ENCODE peak calls at places on chromosome 2, in five cellular contexts. One of them, this sample, is unnamed.

GRCh38 chr2:221502270-221502973 is 69.7 kb downstream of the EPHA4 start:
- DNase-seq in endodermal cell: no peak
- DNase-seq in psoas muscle: no peak
- DNase-seq in mammary epithelial cell: peak; percentile 70
- DNase-seq in tibial nerve: no peak
- DNase-seq in this sample: no peak

GRCh38 chr2:118774458-118775133 is 72.9 kb downstream of the EN1 start:
- DNase-seq in endodermal cell: peak; percentile 89
- DNase-seq in psoas muscle: peak; percentile 77
- DNase-seq in mammary epithelial cell: peak; percentile 59
- DNase-seq in tibial nerve: no peak
- DNase-seq in this sample: peak; percentile 84

GRCh38 chr2:146561996-146562395 is 1282.8 kb upstream of the ACVR2A start:
- DNase-seq in endodermal cell: no peak
- DNase-seq in psoas muscle: no peak
- DNase-seq in mammary epithelial cell: no peak
- DNase-seq in tibial nerve: no peak
- DNase-seq in this sample: no peak

GRCh38 chr2:234467289-234467688 is 29.6 kb downstream of the ARL4C start:
- DNase-seq in endodermal cell: no peak
- DNase-seq in psoas muscle: no peak
- DNase-seq in mammary epithelial cell: peak; percentile 82
- DNase-seq in tibial nerve: no peak
- DNase-seq in this sample: no peak

GRCh38 chr2:120910956-120911951 is 175.6 kb downstream of the GLI2 start:
- DNase-seq in endodermal cell: no peak
- DNase-seq in psoas muscle: no peak
- DNase-seq in mammary epithelial cell: no peak
- DNase-seq in tibial nerve: no peak
- DNase-seq in this sample: peak; percentile 49

GRCh38 chr2:177265834-177266817 is 1.6 kb upstream of the NFE2L2 start:
- DNase-seq in endodermal cell: no peak
- DNase-seq in psoas muscle: no peak
- DNase-seq in mammary epithelial cell: peak; percentile 60
- DNase-seq in tibial nerve: no peak
- DNase-seq in this sample: no peak

GRCh38 chr2:127560929-127561275 is 25.4 kb downstream of the MYO7B start:
- DNase-seq in endodermal cell: no peak
- DNase-seq in psoas muscle: no peak
- DNase-seq in mammary epithelial cell: no peak
- DNase-seq in tibial nerve: no peak
- DNase-seq in this sample: no peak

GRCh38 chr2:237791977-237792727 is 6.4 kb upstream of the RBM44 start:
- DNase-seq in endodermal cell: peak; percentile 80
- DNase-seq in psoas muscle: no peak
- DNase-seq in mammary epithelial cell: peak; percentile 29
- DNase-seq in tibial nerve: no peak
- DNase-seq in this sample: no peak

GRCh38 chr2:217790681-217791392 is 212.0 kb downstream of the TNS1 start:
- DNase-seq in endodermal cell: peak; percentile 24
- DNase-seq in psoas muscle: no peak
- DNase-seq in mammary epithelial cell: peak; percentile 49
- DNase-seq in tibial nerve: peak; percentile 5
- DNase-seq in this sample: no peak

GRCh38 chr2:217789736-217790181 is 213.0 kb downstream of the TNS1 start:
- DNase-seq in endodermal cell: no peak
- DNase-seq in psoas muscle: peak; percentile 61
- DNase-seq in mammary epithelial cell: no peak
- DNase-seq in tibial nerve: peak; percentile 9
- DNase-seq in this sample: no peak

GRCh38 chr2:217788669-217789002 is 214.2 kb downstream of the TNS1 start:
- DNase-seq in endodermal cell: peak; percentile 43
- DNase-seq in psoas muscle: no peak
- DNase-seq in mammary epithelial cell: no peak
- DNase-seq in tibial nerve: no peak
- DNase-seq in this sample: no peak

GRCh38 chr2:217790195-217790594 is 212.6 kb downstream of the TNS1 start:
- DNase-seq in endodermal cell: peak; percentile 51
- DNase-seq in psoas muscle: no peak
- DNase-seq in mammary epithelial cell: no peak
- DNase-seq in tibial nerve: peak; percentile 4
- DNase-seq in this sample: no peak

GRCh38 chr2:217789003-217789735 is 213.6 kb downstream of the TNS1 start:
- DNase-seq in endodermal cell: peak; percentile 96
- DNase-seq in psoas muscle: peak; percentile 91
- DNase-seq in mammary epithelial cell: peak; percentile 27
- DNase-seq in tibial nerve: peak; percentile 94
- DNase-seq in this sample: peak; percentile 95
- H3K4me3 ChIP-seq in endodermal cell: no peak overlapping the region
- H3K4me3 ChIP-seq in psoas muscle: peak overlapping the region; percentile 9
- H3K4me3 ChIP-seq in mammary epithelial cell: no peak overlapping the region
- H3K4me3 ChIP-seq in tibial nerve: peak overlapping the region; percentile 27
- H3K4me3 ChIP-seq in this sample: no peak overlapping the region

DNA sequence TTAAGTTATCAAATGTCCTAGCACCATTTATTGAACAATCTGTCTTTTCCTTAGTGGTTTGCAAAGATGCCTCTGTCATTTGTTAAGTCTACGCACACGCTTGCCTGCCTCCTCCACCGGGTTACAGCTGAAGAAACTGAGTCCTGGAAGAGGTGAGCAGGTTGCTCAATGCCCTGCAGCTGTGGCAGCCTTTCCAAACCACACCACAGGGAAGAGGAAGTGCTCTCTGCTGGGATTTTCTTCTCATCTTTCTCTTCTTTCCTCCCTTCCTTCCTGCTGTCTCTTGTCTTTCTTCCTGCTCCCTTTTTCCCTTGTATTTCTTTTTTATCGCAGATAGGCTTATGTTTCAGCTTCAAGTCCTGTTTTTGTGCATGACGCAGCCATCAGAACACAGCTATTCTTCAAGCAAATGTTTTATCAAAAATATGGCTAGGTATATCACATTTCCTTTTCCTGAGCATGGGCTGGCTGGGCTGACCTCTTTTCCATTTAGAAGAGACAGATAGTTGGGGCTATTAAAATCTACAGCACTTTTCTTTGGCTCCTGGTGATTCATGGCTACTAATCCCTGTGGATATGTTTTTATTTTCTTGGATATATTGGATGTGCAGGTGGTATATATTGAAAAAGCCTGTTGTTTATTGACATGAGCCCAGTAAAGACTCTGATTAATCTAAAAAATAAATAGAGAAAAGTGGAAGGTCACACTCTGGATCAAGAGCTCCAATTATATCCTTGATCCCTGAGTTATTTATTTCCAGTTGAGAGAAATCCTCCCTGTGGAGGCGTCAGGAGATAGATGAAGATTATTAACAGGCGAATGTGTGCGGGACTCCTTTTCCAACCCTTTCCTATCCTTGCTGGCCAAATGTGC is 214.6 kb downstream of the TSN start:
- DNase-seq in endodermal cell: no peak
- DNase-seq in psoas muscle: no peak
- DNase-seq in mammary epithelial cell: no peak
- DNase-seq in tibial nerve: no peak
- DNase-seq in this sample: no peak
- H3K27ac ChIP-seq in endodermal cell: no peak overlapping the region
- H3K27ac ChIP-seq in psoas muscle: no peak overlapping the region
- H3K27ac ChIP-seq in mammary epithelial cell: no peak overlapping the region
- H3K27ac ChIP-seq in tibial nerve: peak overlapping the region; percentile 83
- H3K27ac ChIP-seq in this sample: peak overlapping the region; percentile 32

GRCh38 chr2:44974064-44974715 is 32.7 kb downstream of the SIX3 start:
- DNase-seq in endodermal cell: peak; percentile 90
- DNase-seq in psoas muscle: no peak
- DNase-seq in mammary epithelial cell: peak; percentile 53
- DNase-seq in tibial nerve: peak; percentile 19
- DNase-seq in this sample: no peak
- H3K4me3 ChIP-seq in endodermal cell: no peak overlapping the region
- H3K4me3 ChIP-seq in psoas muscle: no peak overlapping the region
- H3K4me3 ChIP-seq in mammary epithelial cell: no peak overlapping the region
- H3K4me3 ChIP-seq in tibial nerve: no peak overlapping the region
- H3K4me3 ChIP-seq in this sample: no peak overlapping the region

DNA sequence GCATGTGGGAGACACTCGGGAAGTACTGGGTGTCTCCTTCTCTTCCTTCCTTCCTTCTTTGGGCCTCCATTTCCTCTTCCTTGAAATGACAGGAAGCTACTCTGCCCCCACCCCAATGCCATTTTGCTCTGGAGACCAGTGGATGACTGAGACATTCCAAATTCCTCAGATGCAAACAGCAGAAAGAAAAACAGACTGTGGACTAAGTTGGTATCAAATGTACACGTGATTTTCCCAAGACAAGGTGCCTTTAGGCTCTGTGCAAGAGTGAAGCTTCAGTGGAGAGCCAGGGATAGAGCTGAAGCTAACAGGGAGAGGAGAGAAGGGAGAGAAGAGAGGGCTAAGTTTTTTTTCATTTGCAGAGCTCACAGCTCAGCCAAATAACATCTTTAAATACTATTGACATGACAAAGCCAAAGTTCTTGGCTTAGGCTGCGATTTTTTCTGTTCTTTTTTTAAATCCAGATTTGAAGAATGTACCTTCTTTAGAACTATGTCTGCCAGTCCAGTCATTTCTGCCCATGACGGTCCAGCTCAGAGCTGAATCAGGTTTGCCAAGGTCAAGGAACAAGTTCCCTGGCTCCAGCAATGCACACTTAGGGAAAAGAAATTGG is 84.5 kb upstream of the LCLAT1 start:
- DNase-seq in endodermal cell: no peak
- DNase-seq in psoas muscle: no peak
- DNase-seq in mammary epithelial cell: peak; percentile 2
- DNase-seq in tibial nerve: no peak
- DNase-seq in this sample: no peak
- H3K27ac ChIP-seq in endodermal cell: no peak overlapping the region
- H3K27ac ChIP-seq in psoas muscle: peak overlapping the region; percentile 36
- H3K27ac ChIP-seq in mammary epithelial cell: no peak overlapping the region
- H3K27ac ChIP-seq in tibial nerve: peak overlapping the region; percentile 57
- H3K27ac ChIP-seq in this sample: peak overlapping the region; percentile 88